ENCODE peak calls at places on chromosomes 4 and X, in nine cellular contexts. D is DND-41, V is left lung, E is HFFc6, I is neural crest cell, N is A549, G is stomach, U is omental fat pad, O is osteoblast. C is an unnamed sample.

GRCh38 chr4:107402291-107402690 is 317.7 kb downstream of the PAPSS1 start:
- DNase-seq in O (no peak), V (no peak), G (no peak), D (no peak), N (no peak), U (no peak), I (no peak), E (no peak), C (no peak)

GRCh38 chr4:139783761-139784484 is 118.3 kb downstream of the MGST2 start:
- DNase-seq in N (no peak), E (no peak), I (peak; percentile 38), V (no peak), D (no peak), G (no peak), U (no peak), O (no peak), C (no peak)

GRCh38 chrX:55169782-55170181 is 50.4 kb upstream of the PAGE5 start:
- DNase-seq in G (no peak), V (no peak), N (no peak), D (no peak), I (no peak), U (no peak), O (peak; percentile 58), E (no peak), C (no peak)

GRCh38 chrX:107935200-107935599 is 47.0 kb downstream of the TEX13B start:
- DNase-seq in V (no peak), N (peak; percentile 40), E (no peak), I (no peak), U (no peak), G (no peak), O (peak; percentile 76), D (no peak), C (no peak)

GRCh38 chr4:2484993-2485392 is 16.1 kb downstream of the RNF4 start:
- DNase-seq in O (peak; percentile 57), U (no peak), G (peak; percentile 85), D (no peak), I (no peak), V (peak; percentile 92), N (no peak), E (no peak), C (peak; percentile 88)

GRCh38 chrX:104330966-104331365 is 76.2 kb upstream of the ESX1 start:
- DNase-seq in G (no peak), O (no peak), E (peak; percentile 63), N (no peak), D (no peak), V (no peak), I (no peak), U (no peak), C (no peak)

GRCh38 chr4:145278341-145279121 is 98.1 kb upstream of the OTUD4 start:
- DNase-seq in E (peak; percentile 20), N (no peak), D (no peak), U (no peak), O (peak; percentile 71), I (no peak), V (no peak), G (no peak), C (no peak)

GRCh38 chrX:133440081-133440796 is 24.9 kb upstream of the GPC4 start:
- DNase-seq in V (no peak), D (no peak), U (no peak), N (no peak), I (no peak), E (no peak), O (no peak), G (no peak), C (no peak)

GRCh38 chr4:94334519-94334918 is 8.1 kb downstream of the HPGDS start:
- DNase-seq in D (no peak), N (no peak), V (no peak), E (no peak), O (no peak), U (no peak), G (no peak), I (no peak), C (no peak)

GRCh38 chr4:139834210-139834609 is 168.6 kb downstream of the MGST2 start:
- DNase-seq in O (no peak), V (no peak), D (no peak), G (no peak), N (no peak), I (no peak), E (no peak), U (no peak), C (no peak)

GRCh38 chr4:9703391-9703790 is 78.0 kb upstream of the DRD5 start:
- DNase-seq in E (no peak), G (peak; percentile 79), N (peak; percentile 64), U (peak; percentile 40), I (peak; percentile 69), O (peak; percentile 73), D (peak; percentile 76), V (no peak), C (no peak)

GRCh38 chrX:51891821-51892551 is 1.4 kb upstream of the MAGED1 start:
- DNase-seq in O (peak; percentile 11), E (peak; percentile 85), G (no peak), U (no peak), I (no peak), N (no peak), D (no peak), V (no peak), C (peak; percentile 73)

GRCh38 chr4:157575339-157575738 is 354.8 kb downstream of the GRIA2 start:
- DNase-seq in N (no peak), G (no peak), V (peak; percentile 70), E (no peak), I (no peak), O (no peak), U (no peak), D (no peak), C (no peak)

GRCh38 chr4:38842998-38843397 is 13.6 kb downstream of the TLR6 start:
- DNase-seq in V (no peak), O (no peak), I (no peak), G (no peak), U (no peak), N (no peak), D (no peak), E (no peak), C (no peak)

GRCh38 chr4:3311489-3312171 is 18.8 kb downstream of the RGS12 start:
- DNase-seq in O (peak; percentile 46), E (no peak), U (no peak), G (peak; percentile 18), N (no peak), D (no peak), V (no peak), I (no peak), C (peak; percentile 15)

GRCh38 chr4:89570931-89571330 is 263.3 kb upstream of the GPRIN3 start:
- DNase-seq in I (no peak), O (no peak), D (no peak), V (no peak), N (no peak), U (no peak), E (no peak), G (no peak), C (no peak)

GRCh38 chr4:140076307-140076706 is 77.7 kb downstream of the MAML3 start:
- DNase-seq in O (no peak), I (no peak), G (no peak), E (no peak), D (peak; percentile 42), N (no peak), V (no peak), U (no peak), C (no peak)

GRCh38 chr4:143437476-143437875 is 76.0 kb upstream of the SMARCA5 start:
- DNase-seq in G (no peak), V (no peak), U (no peak), I (no peak), E (no peak), O (no peak), D (no peak), N (no peak), C (no peak)

GRCh38 chr4:153784300-153784699 is 4.6 kb downstream of the SFRP2 start:
- DNase-seq in V (no peak), U (no peak), E (no peak), D (no peak), N (no peak), I (no peak), O (no peak), G (no peak), C (no peak)

DNA sequence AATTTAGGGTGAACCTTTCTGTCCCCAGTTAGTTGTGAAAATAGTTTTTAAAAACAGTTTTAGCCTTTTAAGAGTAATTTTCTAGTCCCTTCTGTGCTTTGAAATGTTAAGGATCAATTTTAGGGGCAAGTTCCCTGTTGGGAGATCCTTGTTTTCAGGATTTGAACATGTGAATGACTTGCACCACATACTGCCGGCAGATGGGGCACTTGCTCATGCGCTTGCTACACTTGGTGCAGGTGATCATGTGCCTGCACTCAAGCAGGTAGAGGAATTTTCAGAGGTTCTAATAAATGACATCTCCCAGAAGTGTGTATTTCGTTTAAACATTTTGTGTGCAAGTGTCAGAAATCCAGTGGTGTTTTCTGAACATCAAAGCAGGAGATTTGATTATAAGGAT is 195.9 kb downstream of the CHM start:
- DNase-seq in N (peak; percentile 34), I (no peak), G (peak; percentile 28), O (no peak), U (no peak), D (no peak), V (no peak), E (peak; percentile 1), C (no peak)
- TF ChIP-seq CTCF in N (peak; percentile 37), I (peak; percentile 69), G (no peak), O (peak; percentile 39), U (no peak), D (no peak), V (no peak), E (peak; percentile 67), C (no peak)

GRCh38 chrX:144896323-144896722 is 351.0 kb upstream of the SPANXN1 start:
- DNase-seq in I (no peak), V (no peak), G (no peak), E (no peak), U (no peak), O (peak; percentile 15), D (no peak), N (no peak), C (no peak)
- TF ChIP-seq CTCF in I (peak; percentile 60), V (peak; percentile 15), G (no peak), E (peak; percentile 39), U (no peak), O (peak; percentile 20), D (no peak), N (no peak), C (no peak)

GRCh38 chr4:31021008-31021407 is 300.8 kb downstream of the PCDH7 start:
- DNase-seq in V (no peak), U (no peak), E (no peak), N (no peak), D (no peak), I (no peak), G (no peak), O (no peak), C (no peak)

GRCh38 chr4:31015123-31015522 is 295.0 kb downstream of the PCDH7 start:
- DNase-seq in E (no peak), V (no peak), G (no peak), O (no peak), U (no peak), I (no peak), D (no peak), N (no peak), C (no peak)

GRCh38 chr4:31020363-31020762 is 300.2 kb downstream of the PCDH7 start:
- DNase-seq in U (no peak), G (no peak), E (no peak), N (no peak), O (no peak), I (no peak), D (no peak), V (peak; percentile 26), C (no peak)

GRCh38 chr4:31016322-31017061 is 296.3 kb downstream of the PCDH7 start:
- DNase-seq in I (no peak), U (no peak), O (no peak), V (peak; percentile 24), G (no peak), E (no peak), D (no peak), N (no peak), C (no peak)
- TF ChIP-seq CTCF in I (no peak), U (no peak), O (no peak), V (no peak), G (no peak), E (no peak), D (no peak), N (no peak), C (no peak)

GRCh38 chrX:72554448-72555140 is 18.0 kb downstream of the HDAC8 start:
- DNase-seq in U (no peak), N (peak; percentile 87), E (no peak), G (no peak), V (no peak), O (peak; percentile 42), I (peak; percentile 1), D (no peak), C (no peak)
- TF ChIP-seq CTCF in U (no peak), N (peak; percentile 40), E (no peak), G (no peak), V (no peak), O (no peak), I (peak; percentile 5), D (peak; percentile 20), C (no peak)